ENCODE peak calls at places on chromosomes 2 and 18, in nine cellular contexts. One of them, this sample, is unnamed.

GRCh38 chr2:222912117-222912516 is 51.3 kb downstream of the ACSL3 start:
- DNase-seq in adrenal gland: no peak
- DNase-seq in BE2C: no peak
- DNase-seq in IMR-90: peak; percentile 46
- DNase-seq in GM23338: no peak
- DNase-seq in PC-3: no peak
- DNase-seq in breast epithelium: no peak
- DNase-seq in uterus: no peak
- DNase-seq in sigmoid colon: no peak
- DNase-seq in this sample: no peak

GRCh38 chr2:232876978-232877441 is 6.9 kb downstream of the SNORC start:
- DNase-seq in GM23338: no peak
- DNase-seq in breast epithelium: peak; percentile 35
- DNase-seq in uterus: no peak
- DNase-seq in BE2C: no peak
- DNase-seq in IMR-90: no peak
- DNase-seq in sigmoid colon: peak; percentile 55
- DNase-seq in PC-3: peak; percentile 13
- DNase-seq in adrenal gland: no peak
- DNase-seq in this sample: no peak

GRCh38 chr2:7691961-7692656 is 774.9 kb downstream of the RNF144A start:
- DNase-seq in PC-3: peak; percentile 51
- DNase-seq in BE2C: no peak
- DNase-seq in uterus: no peak
- DNase-seq in IMR-90: no peak
- DNase-seq in GM23338: no peak
- DNase-seq in breast epithelium: no peak
- DNase-seq in adrenal gland: no peak
- DNase-seq in sigmoid colon: no peak
- DNase-seq in this sample: no peak

GRCh38 chr2:55403177-55403998 is 16.3 kb downstream of the CCDC88A start:
- DNase-seq in IMR-90: no peak
- DNase-seq in sigmoid colon: no peak
- DNase-seq in BE2C: no peak
- DNase-seq in breast epithelium: no peak
- DNase-seq in PC-3: no peak
- DNase-seq in GM23338: no peak
- DNase-seq in uterus: no peak
- DNase-seq in adrenal gland: no peak
- DNase-seq in this sample: no peak

GRCh38 chr18:49273201-49273880 is 187.1 kb downstream of the DYM start:
- DNase-seq in PC-3: peak; percentile 12
- DNase-seq in uterus: no peak
- DNase-seq in adrenal gland: no peak
- DNase-seq in GM23338: no peak
- DNase-seq in sigmoid colon: no peak
- DNase-seq in BE2C: no peak
- DNase-seq in breast epithelium: no peak
- DNase-seq in IMR-90: peak; percentile 39
- DNase-seq in this sample: no peak

GRCh38 chr18:45416168-45416567 is 199.1 kb upstream of the SLC14A2 start:
- DNase-seq in BE2C: peak; percentile 10
- DNase-seq in breast epithelium: no peak
- DNase-seq in IMR-90: no peak
- DNase-seq in adrenal gland: peak; percentile 76
- DNase-seq in GM23338: peak; percentile 3
- DNase-seq in PC-3: no peak
- DNase-seq in uterus: peak; percentile 49
- DNase-seq in sigmoid colon: no peak
- DNase-seq in this sample: no peak

GRCh38 chr2:164960159-164960558 is 4.8 kb upstream of the SLC38A11 start:
- DNase-seq in PC-3: no peak
- DNase-seq in IMR-90: no peak
- DNase-seq in sigmoid colon: no peak
- DNase-seq in adrenal gland: no peak
- DNase-seq in uterus: no peak
- DNase-seq in BE2C: no peak
- DNase-seq in breast epithelium: no peak
- DNase-seq in GM23338: no peak
- DNase-seq in this sample: no peak

GRCh38 chr2:131408778-131409177 is 44.8 kb upstream of the RAB6D start:
- DNase-seq in sigmoid colon: no peak
- DNase-seq in GM23338: no peak
- DNase-seq in IMR-90: no peak
- DNase-seq in uterus: no peak
- DNase-seq in PC-3: no peak
- DNase-seq in BE2C: no peak
- DNase-seq in breast epithelium: no peak
- DNase-seq in adrenal gland: no peak
- DNase-seq in this sample: no peak

GRCh38 chr2:205321240-205321639 is 361.1 kb upstream of the NRP2 start:
- DNase-seq in sigmoid colon: no peak
- DNase-seq in GM23338: no peak
- DNase-seq in PC-3: no peak
- DNase-seq in adrenal gland: no peak
- DNase-seq in breast epithelium: no peak
- DNase-seq in IMR-90: peak; percentile 58
- DNase-seq in BE2C: no peak
- DNase-seq in uterus: no peak
- DNase-seq in this sample: no peak

GRCh38 chr2:140624188-140624587 is 1506.6 kb downstream of the LRP1B start:
- DNase-seq in breast epithelium: no peak
- DNase-seq in PC-3: peak; percentile 94
- DNase-seq in sigmoid colon: no peak
- DNase-seq in BE2C: no peak
- DNase-seq in adrenal gland: no peak
- DNase-seq in uterus: no peak
- DNase-seq in GM23338: no peak
- DNase-seq in IMR-90: no peak
- DNase-seq in this sample: no peak

GRCh38 chr18:59617468-59617932 is 79.7 kb downstream of the CCBE1 start:
- DNase-seq in BE2C: peak; percentile 43
- DNase-seq in uterus: no peak
- DNase-seq in breast epithelium: no peak
- DNase-seq in sigmoid colon: no peak
- DNase-seq in GM23338: no peak
- DNase-seq in IMR-90: no peak
- DNase-seq in adrenal gland: peak; percentile 37
- DNase-seq in PC-3: peak; percentile 52
- DNase-seq in this sample: no peak

GRCh38 chr18:51563401-51563800 is 365.9 kb upstream of the MEX3C start:
- DNase-seq in breast epithelium: no peak
- DNase-seq in PC-3: no peak
- DNase-seq in BE2C: no peak
- DNase-seq in sigmoid colon: no peak
- DNase-seq in adrenal gland: no peak
- DNase-seq in GM23338: no peak
- DNase-seq in uterus: no peak
- DNase-seq in IMR-90: no peak
- DNase-seq in this sample: no peak

GRCh38 chr2:25275575-25275965 is 66.2 kb downstream of the DNMT3A start:
- DNase-seq in BE2C: no peak
- DNase-seq in IMR-90: no peak
- DNase-seq in adrenal gland: no peak
- DNase-seq in uterus: no peak
- DNase-seq in sigmoid colon: no peak
- DNase-seq in GM23338: no peak
- DNase-seq in PC-3: no peak
- DNase-seq in breast epithelium: no peak
- DNase-seq in this sample: no peak

GRCh38 chr2:25281581-25281980 is 60.1 kb downstream of the DNMT3A start:
- DNase-seq in IMR-90: no peak
- DNase-seq in BE2C: no peak
- DNase-seq in sigmoid colon: no peak
- DNase-seq in adrenal gland: peak; percentile 65
- DNase-seq in GM23338: no peak
- DNase-seq in breast epithelium: no peak
- DNase-seq in uterus: no peak
- DNase-seq in PC-3: no peak
- DNase-seq in this sample: no peak

GRCh38 chr2:25276569-25277465 is 64.9 kb downstream of the DNMT3A start:
- DNase-seq in BE2C: no peak
- DNase-seq in PC-3: no peak
- DNase-seq in sigmoid colon: peak; percentile 83
- DNase-seq in uterus: peak; percentile 70
- DNase-seq in breast epithelium: no peak
- DNase-seq in IMR-90: no peak
- DNase-seq in GM23338: peak; percentile 85
- DNase-seq in adrenal gland: peak; percentile 47
- DNase-seq in this sample: no peak

GRCh38 chr2:25280066-25280687 is 61.5 kb downstream of the DNMT3A start:
- DNase-seq in adrenal gland: no peak
- DNase-seq in breast epithelium: no peak
- DNase-seq in BE2C: no peak
- DNase-seq in uterus: no peak
- DNase-seq in GM23338: no peak
- DNase-seq in IMR-90: no peak
- DNase-seq in sigmoid colon: no peak
- DNase-seq in PC-3: no peak
- DNase-seq in this sample: no peak

GRCh38 chr2:25279091-25279651 is 62.6 kb downstream of the DNMT3A start:
- DNase-seq in uterus: peak; percentile 66
- DNase-seq in BE2C: peak; percentile 49
- DNase-seq in adrenal gland: peak; percentile 77
- DNase-seq in breast epithelium: no peak
- DNase-seq in PC-3: no peak
- DNase-seq in IMR-90: no peak
- DNase-seq in GM23338: no peak
- DNase-seq in sigmoid colon: peak; percentile 89
- DNase-seq in this sample: peak; percentile 86
- H3K4me1 ChIP-seq in uterus: no peaks in the 10 kb centered on the region
- H3K4me1 ChIP-seq in BE2C: peaks cover 18% of the 10 kb centered on the region
- H3K4me1 ChIP-seq in adrenal gland: peaks cover 72% of the 10 kb centered on the region
- H3K4me1 ChIP-seq in breast epithelium: no peaks in the 10 kb centered on the region
- H3K4me1 ChIP-seq in PC-3: no peaks in the 10 kb centered on the region
- H3K4me1 ChIP-seq in IMR-90: peaks cover 5% of the 10 kb centered on the region
- H3K4me1 ChIP-seq in GM23338: peaks cover 38% of the 10 kb centered on the region
- H3K4me1 ChIP-seq in sigmoid colon: no peaks in the 10 kb centered on the region
- H3K4me1 ChIP-seq in this sample: no peaks in the 10 kb centered on the region

DNA sequence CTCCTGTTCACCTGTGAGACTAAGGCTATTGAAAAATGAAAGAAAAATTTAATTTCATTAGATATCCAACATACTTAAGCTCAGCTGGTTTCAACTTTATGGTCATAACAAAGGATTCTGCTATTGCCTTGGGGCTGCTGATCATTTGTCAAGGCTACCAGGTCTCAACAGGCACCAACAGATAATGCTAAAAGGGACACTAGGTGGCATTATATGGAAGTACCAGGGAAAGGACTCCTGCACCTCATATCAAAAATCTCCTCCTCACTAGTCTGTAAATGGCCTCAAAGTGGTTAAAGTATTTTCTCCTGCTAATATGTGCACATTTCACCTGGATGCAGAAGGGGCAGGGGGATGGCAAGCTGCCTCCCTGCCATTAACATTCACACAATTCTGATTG is 167.9 kb upstream of the REG3A start:
- DNase-seq in uterus: no peak
- DNase-seq in PC-3: no peak
- DNase-seq in BE2C: no peak
- DNase-seq in GM23338: peak; percentile 25
- DNase-seq in adrenal gland: no peak
- DNase-seq in sigmoid colon: no peak
- DNase-seq in breast epithelium: no peak
- DNase-seq in IMR-90: no peak
- DNase-seq in this sample: no peak
- TF ChIP-seq CTCF in uterus: no peak
- TF ChIP-seq CTCF in PC-3: no peak
- TF ChIP-seq CTCF in BE2C: peak; percentile 43
- TF ChIP-seq CTCF in GM23338: peak; percentile 32
- TF ChIP-seq CTCF in adrenal gland: peak; percentile 8
- TF ChIP-seq CTCF in sigmoid colon: no peak
- TF ChIP-seq CTCF in breast epithelium: no peak
- TF ChIP-seq CTCF in IMR-90: no peak
- TF ChIP-seq CTCF in this sample: no peak

DNA sequence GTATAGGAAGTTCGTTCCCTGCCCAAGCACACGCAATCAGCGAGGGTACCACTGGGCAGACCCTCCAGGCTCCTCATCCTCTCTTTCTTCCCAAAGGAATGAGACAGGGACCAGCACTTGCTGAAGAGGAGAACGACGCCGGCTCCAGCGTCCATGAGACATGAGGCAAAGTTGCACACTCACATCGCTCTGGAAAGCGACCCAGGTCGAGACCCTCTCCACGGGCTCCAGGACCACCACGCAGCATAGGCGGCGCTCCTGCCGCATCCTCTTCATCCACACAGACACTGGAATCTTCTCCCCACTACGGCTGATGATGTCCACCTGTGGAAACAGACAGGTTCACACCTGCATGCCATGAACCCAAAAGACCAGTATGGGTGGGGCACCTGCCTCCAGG is 10.8 kb downstream of the PASK start:
- DNase-seq in uterus: no peak
- DNase-seq in breast epithelium: no peak
- DNase-seq in BE2C: no peak
- DNase-seq in GM23338: no peak
- DNase-seq in sigmoid colon: peak; percentile 29
- DNase-seq in IMR-90: no peak
- DNase-seq in adrenal gland: no peak
- DNase-seq in PC-3: no peak
- DNase-seq in this sample: no peak
- H3K36me3 ChIP-seq in uterus: no peaks in the 10 kb centered on the region
- H3K36me3 ChIP-seq in breast epithelium: no peaks in the 10 kb centered on the region
- H3K36me3 ChIP-seq in BE2C: peaks cover 13% of the 10 kb centered on the region
- H3K36me3 ChIP-seq in GM23338: peaks cover 14% of the 10 kb centered on the region
- H3K36me3 ChIP-seq in sigmoid colon: no peaks in the 10 kb centered on the region
- H3K36me3 ChIP-seq in IMR-90: peaks cover 3% of the 10 kb centered on the region
- H3K36me3 ChIP-seq in adrenal gland: no peaks in the 10 kb centered on the region
- H3K36me3 ChIP-seq in PC-3: no peaks in the 10 kb centered on the region
- H3K36me3 ChIP-seq in this sample: no peaks in the 10 kb centered on the region

DNA sequence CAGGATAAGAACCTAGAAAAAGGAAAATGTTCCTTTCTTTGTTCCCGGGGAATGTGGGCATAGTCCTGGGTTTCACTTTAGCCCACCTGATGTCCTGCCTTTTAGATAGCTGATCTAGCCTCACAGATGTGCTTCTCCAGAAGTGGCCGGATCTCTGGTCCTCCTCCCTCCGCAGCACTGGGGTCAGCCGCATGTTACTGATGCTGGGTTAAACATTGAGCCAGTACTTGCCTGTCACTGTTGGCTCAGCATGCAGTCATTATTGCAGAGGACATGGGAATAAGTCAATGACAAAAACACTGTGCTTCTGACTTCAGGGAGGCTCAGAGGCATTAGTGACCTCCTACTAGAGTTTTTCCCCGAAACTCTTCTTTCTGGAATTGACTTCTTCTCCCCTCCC is 27.6 kb downstream of the NCK2 start:
- DNase-seq in breast epithelium: no peak
- DNase-seq in BE2C: no peak
- DNase-seq in adrenal gland: no peak
- DNase-seq in GM23338: no peak
- DNase-seq in PC-3: no peak
- DNase-seq in sigmoid colon: no peak
- DNase-seq in IMR-90: no peak
- DNase-seq in uterus: no peak
- DNase-seq in this sample: no peak
- H3K4me1 ChIP-seq in breast epithelium: no peaks in the 10 kb centered on the region
- H3K4me1 ChIP-seq in BE2C: no peaks in the 10 kb centered on the region
- H3K4me1 ChIP-seq in adrenal gland: peaks cover 53% of the 10 kb centered on the region
- H3K4me1 ChIP-seq in GM23338: peaks cover 41% of the 10 kb centered on the region
- H3K4me1 ChIP-seq in PC-3: peaks cover 14% of the 10 kb centered on the region
- H3K4me1 ChIP-seq in sigmoid colon: no peaks in the 10 kb centered on the region
- H3K4me1 ChIP-seq in IMR-90: peaks cover 4% of the 10 kb centered on the region
- H3K4me1 ChIP-seq in uterus: no peaks in the 10 kb centered on the region
- H3K4me1 ChIP-seq in this sample: peaks cover 53% of the 10 kb centered on the region